ENCODE peak calls at places on chromosomes 4 and X, in five cellular contexts. Q is K562, Y is A549, F is HepG2, V is H1. U is an unnamed sample.

GRCh38 chr4:174365018-174365587 is 81.4 kb downstream of the CEP44 start:
- DNase-seq in V (no peak), Q (peak), Y (peak), F (peak), U (no peak)

GRCh38 chr4:16120720-16121119 is 36.9 kb upstream of the PROM1 start:
- DNase-seq in Q (no peak), Y (no peak), F (no peak), V (no peak), U (no peak)

GRCh38 chr4:140653718-140654515 is 85.2 kb upstream of the UCP1 start:
- DNase-seq in Y (no peak), Q (no peak), F (no peak), V (no peak), U (no peak)

GRCh38 chrX:133229361-133229760 is 11.2 kb upstream of the TFDP3 start:
- DNase-seq in V (no peak), Q (no peak), F (no peak), Y (no peak), U (no peak)

GRCh38 chr4:174198396-174199179 is 84.9 kb downstream of the FBXO8 start:
- DNase-seq in Y (peak), F (no peak), Q (peak), V (no peak), U (no peak)

GRCh38 chr4:66658809-66659208 is 886.5 kb downstream of the CENPC start:
- DNase-seq in V (no peak), Q (no peak), F (no peak), Y (no peak), U (no peak)

GRCh38 chrX:149372861-149373260 is 132.2 kb downstream of the IDS start:
- DNase-seq in Q (no peak), F (no peak), Y (no peak), V (no peak), U (no peak)

GRCh38 chrX:132956421-132957210 is 1.8 kb downstream of the HS6ST2 start:
- DNase-seq in Q (no peak), V (no peak), F (no peak), Y (peak), U (peak)

GRCh38 chrX:155334486-155335316 is at the start of gene CLIC2:
- DNase-seq in V (no peak), F (no peak), Q (peak), Y (peak), U (no peak)

GRCh38 chrX:14865201-14865600 is 7.7 kb downstream of the FANCB start:
- DNase-seq in Y (no peak), Q (no peak), V (no peak), F (no peak), U (no peak)

GRCh38 chrX:35351795-35352483 is 409.3 kb downstream of the FAM47B start:
- DNase-seq in F (no peak), Y (no peak), Q (no peak), V (no peak), U (no peak)

GRCh38 chrX:107451754-107452153 is 2.3 kb downstream of the FRMPD3 start:
- DNase-seq in Y (no peak), V (no peak), Q (no peak), F (no peak), U (peak)

GRCh38 chrX:18883234-18883960 is 100.5 kb downstream of the PHKA2 start:
- DNase-seq in F (peak), Q (no peak), V (no peak), Y (peak), U (no peak)

GRCh38 chr4:129387666-129388065 is 291.7 kb downstream of the C4orf33 start:
- DNase-seq in Q (no peak), F (no peak), V (no peak), Y (no peak), U (no peak)

GRCh38 chr4:150305995-150306394 is 227.8 kb downstream of the DCLK2 start:
- DNase-seq in F (no peak), Y (no peak), Q (no peak), V (no peak), U (no peak)

GRCh38 chr4:61924131-61924530 is 724.0 kb downstream of the ADGRL3 start:
- DNase-seq in V (no peak), Q (no peak), F (no peak), Y (no peak), U (no peak)

GRCh38 chr4:41146196-41146595 is 68.1 kb downstream of the APBB2 start:
- DNase-seq in F (no peak), V (no peak), Q (no peak), Y (no peak), U (no peak)

GRCh38 chrX:118976599-118977340 is 2.4 kb downstream of the LONRF3 start:
- DNase-seq in V (no peak), Q (peak), F (no peak), Y (peak), U (no peak)

GRCh38 chr4:110514889-110515479 is 39.0 kb downstream of the ENPEP start:
- DNase-seq in V (no peak), Q (peak), Y (peak), F (peak), U (no peak)

GRCh38 chrX:46722742-46723568 is 36.0 kb downstream of the SLC9A7 start:
- DNase-seq in Q (no peak), V (no peak), Y (no peak), F (no peak), U (no peak)

GRCh38 chrX:19372170-19373033 is 28.7 kb downstream of the PDHA1 start:
- DNase-seq in V (no peak), Y (peak), Q (peak), F (peak), U (peak)

DNA sequence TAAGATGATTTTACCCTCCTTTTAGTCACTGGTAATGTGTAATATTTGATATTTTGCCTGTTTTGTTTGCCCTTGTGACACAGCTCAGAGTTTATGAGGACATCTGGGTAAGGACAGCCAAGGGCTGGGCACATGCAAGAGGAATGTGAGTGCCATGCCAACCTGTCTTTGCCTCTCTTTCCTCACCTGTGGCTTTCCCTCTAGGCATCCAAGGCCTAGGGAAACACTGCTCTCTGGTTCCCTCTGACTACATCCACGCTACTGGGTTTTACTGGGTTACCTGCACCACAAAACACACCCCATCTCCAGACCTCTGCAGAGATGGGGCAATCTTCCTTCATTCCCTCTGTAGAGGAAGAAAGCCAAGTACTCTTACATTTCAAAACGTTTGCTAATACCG is 7.7 kb downstream of the HPGDS start:
- DNase-seq in Y (no peak), F (no peak), V (no peak), Q (no peak), U (no peak)
- TF ChIP-seq JUN in Y (no peak), F (no peak), V (no peak), Q (no peak), U (no peak)

GRCh38 chr4:83408958-83409357 is 46.7 kb downstream of the HELQ start:
- DNase-seq in V (no peak), F (no peak), Y (no peak), Q (no peak), U (no peak)

GRCh38 chr4:83417566-83417965 is 38.1 kb downstream of the HELQ start:
- DNase-seq in V (no peak), Y (no peak), F (no peak), Q (no peak), U (no peak)

DNA sequence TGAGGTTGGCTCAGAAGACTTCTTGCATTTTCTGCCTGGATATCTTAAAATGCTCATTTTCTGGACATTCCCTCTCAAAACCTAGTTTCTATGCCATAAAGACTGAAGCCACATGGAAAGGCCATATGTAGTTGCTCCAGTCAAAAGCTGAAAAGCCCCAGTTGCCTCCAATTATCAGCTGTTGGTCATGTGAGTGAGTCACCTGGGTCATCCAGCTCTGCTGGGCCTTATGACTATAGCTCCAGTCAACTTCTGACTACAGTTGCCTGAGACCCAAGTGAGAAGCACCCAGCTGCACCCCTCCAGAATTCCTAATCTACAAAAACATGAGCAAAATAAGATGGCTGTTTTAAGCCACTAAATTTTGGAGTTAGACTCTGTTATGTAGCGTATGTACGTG is 41.9 kb downstream of the HELQ start:
- DNase-seq in V (no peak), Q (peak), F (no peak), Y (no peak), U (no peak)
- TF ChIP-seq USF2 in V (no peak), Q (peak), F (no peak), Y (no peak), U (no peak)

GRCh38 chr4:145567471-145567870 is 51.7 kb upstream of the MMAA start:
- DNase-seq in V (no peak), F (no peak), Y (no peak), Q (no peak), U (no peak)

GRCh38 chr4:145565328-145565727 is 53.9 kb upstream of the MMAA start:
- DNase-seq in Y (no peak), V (no peak), F (no peak), Q (no peak), U (no peak)

GRCh38 chr4:145564540-145564939 is 54.6 kb upstream of the MMAA start:
- DNase-seq in Q (no peak), Y (no peak), V (no peak), F (no peak), U (no peak)

GRCh38 chr4:145566086-145566708 is 53.0 kb upstream of the MMAA start:
- DNase-seq in F (no peak), V (no peak), Q (no peak), Y (no peak), U (no peak)

DNA sequence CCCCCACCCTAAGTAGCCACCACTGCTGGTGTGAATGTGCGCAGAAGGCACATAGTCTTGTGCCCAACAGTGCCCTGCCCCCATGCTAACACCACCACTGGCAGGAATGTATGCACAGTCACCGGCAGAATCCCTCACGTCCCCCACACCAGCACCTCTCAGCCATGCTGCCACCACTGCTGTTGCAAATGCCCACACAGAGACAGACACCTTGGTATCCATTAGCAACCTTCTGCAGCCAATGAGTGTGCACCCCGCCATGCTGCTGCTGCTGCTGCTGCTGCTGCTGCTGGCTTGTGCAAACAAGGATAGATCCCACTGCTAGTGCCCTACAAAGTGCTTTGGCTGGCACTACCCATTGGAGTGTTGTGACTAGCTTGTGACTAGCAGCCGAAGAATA is 52.4 kb upstream of the MMAA start:
- DNase-seq in Y (no peak), Q (no peak), F (no peak), V (no peak), U (no peak)
- TF ChIP-seq JUN in Y (no peak), Q (no peak), F (no peak), V (no peak), U (no peak)

DNA sequence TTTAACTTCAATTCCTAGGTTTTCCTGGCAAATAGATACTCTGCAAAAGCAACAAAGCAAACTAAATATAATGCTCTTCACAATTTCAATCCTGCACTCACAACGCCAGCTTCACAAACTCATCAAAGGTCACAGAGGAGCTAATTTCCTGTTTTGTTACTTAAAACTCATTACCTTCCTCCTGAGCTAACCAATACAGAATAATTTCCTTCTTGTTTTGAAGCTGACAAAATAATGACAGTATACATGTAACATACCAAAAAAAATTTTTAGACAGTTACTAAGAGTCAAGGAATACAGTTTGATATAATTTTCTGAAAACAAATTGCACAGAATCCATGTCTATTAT is 17.9 kb downstream of the CNOT6L start:
- DNase-seq in F (no peak), V (no peak), Y (no peak), Q (no peak), U (no peak)
- TF ChIP-seq USF2 in F (no peak), V (no peak), Y (no peak), Q (no peak), U (no peak)

DNA sequence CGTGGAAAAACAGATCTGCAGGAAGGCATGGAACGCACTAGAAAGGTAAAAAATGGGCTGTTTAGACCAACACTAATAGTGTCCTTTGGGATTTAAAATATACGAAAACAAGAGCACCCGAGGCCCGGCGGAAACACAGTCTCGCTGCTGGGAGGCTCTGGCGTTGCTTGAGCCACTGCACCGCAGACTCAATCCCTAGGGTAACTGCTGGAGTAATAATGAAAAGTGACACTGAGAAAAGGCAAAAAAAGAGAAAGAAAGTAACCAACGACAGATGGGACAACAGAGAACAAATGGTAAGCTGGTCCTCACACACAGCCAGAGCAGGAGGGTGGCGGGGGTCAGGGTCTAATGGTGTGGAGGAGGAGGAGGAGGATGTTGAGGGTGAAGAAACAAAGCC is 15.4 kb downstream of the IRAK1 start:
- DNase-seq in Y (no peak), V (no peak), F (no peak), Q (no peak), U (no peak)
- TF ChIP-seq JUN in Y (no peak), V (no peak), F (no peak), Q (no peak), U (no peak)

DNA sequence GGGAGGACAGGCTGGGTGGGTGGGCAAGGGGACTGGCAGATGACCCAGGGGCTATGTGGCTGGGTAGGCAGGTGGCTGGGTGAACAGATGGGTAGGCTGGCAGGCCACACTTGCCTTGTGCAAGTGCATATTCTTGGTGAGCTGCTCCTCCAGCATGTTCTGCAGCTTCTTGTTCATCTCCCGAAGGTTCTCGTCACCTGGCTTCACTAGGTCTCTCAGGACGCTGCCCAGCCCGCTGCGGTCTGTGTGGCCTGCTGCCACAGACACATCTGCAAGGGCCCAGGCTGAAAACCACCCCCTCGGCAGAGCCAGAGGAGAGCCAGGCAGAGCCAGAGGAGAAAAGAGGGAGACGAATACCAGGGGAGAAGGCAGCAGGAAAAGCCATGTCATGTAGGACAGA is 3.4 kb upstream of the KCND1 start:
- DNase-seq in V (no peak), Y (no peak), F (no peak), Q (no peak), U (no peak)
- TF ChIP-seq USF2 in V (no peak), Y (no peak), F (no peak), Q (no peak), U (no peak)

GRCh38 chr4:54663181-54663580 is 5.4 kb downstream of the KIT start:
- DNase-seq in V (no peak), Y (no peak), Q (no peak), F (no peak), U (no peak)
- TF ChIP-seq JUN in V (no peak), Y (no peak), Q (no peak), F (no peak), U (no peak)

GRCh38 chr4:78136109-78137081 is 79.3 kb downstream of the FRAS1 start:
- DNase-seq in V (no peak), F (peak), Y (peak), Q (no peak), U (no peak)

GRCh38 chr4:78129383-78130108 is 72.4 kb downstream of the FRAS1 start:
- DNase-seq in Y (no peak), F (no peak), Q (no peak), V (no peak), U (no peak)

DNA sequence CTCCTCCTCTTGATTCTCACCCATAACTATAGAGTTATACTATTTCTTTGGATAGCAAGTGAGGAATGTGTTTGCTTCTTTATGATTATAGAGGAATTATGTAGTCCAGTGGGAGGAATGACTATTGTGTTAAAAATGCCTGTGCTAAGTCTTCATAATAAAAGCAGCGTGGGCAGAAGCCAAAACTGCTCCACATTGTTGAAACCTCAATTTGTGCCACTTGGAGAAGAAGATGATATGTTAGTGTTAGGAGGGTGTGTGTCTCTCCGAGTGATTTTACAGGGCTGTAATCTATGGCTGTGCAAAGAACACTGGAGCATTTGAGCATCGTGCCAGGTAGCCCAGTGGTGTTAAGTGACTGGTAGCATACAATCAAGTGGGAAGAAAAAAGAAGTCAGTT is 74.3 kb downstream of the FRAS1 start:
- DNase-seq in Q (no peak), Y (no peak), F (no peak), V (no peak), U (no peak)
- TF ChIP-seq USF2 in Q (no peak), Y (no peak), F (no peak), V (no peak), U (no peak)

GRCh38 chr4:151715881-151716280 is 44.9 kb downstream of the GATB start:
- DNase-seq in Y (no peak), V (no peak), Q (no peak), F (no peak), U (no peak)

GRCh38 chr4:151709587-151709986 is 51.2 kb downstream of the GATB start:
- DNase-seq in V (no peak), F (no peak), Q (no peak), Y (no peak), U (no peak)

GRCh38 chr4:151716324-151716723 is 44.5 kb downstream of the GATB start:
- DNase-seq in Y (no peak), F (no peak), V (no peak), Q (no peak), U (no peak)

GRCh38 chr4:151711680-151712079 is 49.1 kb downstream of the GATB start:
- DNase-seq in V (no peak), Y (no peak), Q (no peak), F (no peak), U (no peak)

GRCh38 chr4:151712777-151713176 is 48.0 kb downstream of the GATB start:
- DNase-seq in F (no peak), Y (no peak), Q (no peak), V (no peak), U (no peak)
- TF ChIP-seq JUN in F (no peak), Y (no peak), Q (no peak), V (no peak), U (no peak)

GRCh38 chrX:12814434-12814833 is 23.2 kb downstream of the PRPS2 start:
- DNase-seq in V (no peak), Q (peak), Y (peak), F (peak), U (peak)
- TF ChIP-seq USF2 in V (no peak), Q (no peak), Y (no peak), F (no peak), U (no peak)